ENCODE peak calls at places on chromosomes 5 and 9, in four cellular contexts. P, G, W and L are unnamed samples.

GRCh38 chr9:130041648-130042405 is 1.2 kb downstream of the FNBP1 start:
- DNase-seq in P (peak; percentile 37), G (no peak), W (no peak), L (peak; percentile 22)

GRCh38 chr5:119368238-119368630 is 12.4 kb downstream of the TNFAIP8 start:
- DNase-seq in P (no peak), G (no peak), W (no peak), L (no peak)

GRCh38 chr9:114988962-114989599 is 58.7 kb upstream of the TNFSF8 start:
- DNase-seq in P (no peak), G (no peak), W (no peak), L (no peak)

GRCh38 chr5:89233462-89233861 is 350.5 kb upstream of the MEF2C start:
- DNase-seq in P (no peak), G (no peak), W (no peak), L (no peak)

GRCh38 chr9:21837501-21837900 is 35.1 kb downstream of the MTAP start:
- DNase-seq in P (no peak), G (no peak), W (no peak), L (no peak)

GRCh38 chr9:86763795-86764194 is 183.5 kb downstream of the GAS1 start:
- DNase-seq in P (no peak), G (no peak), W (no peak), L (no peak)

GRCh38 chr5:8241558-8241957 is 372.6 kb downstream of the MTRR start:
- DNase-seq in P (no peak), G (no peak), W (no peak), L (no peak)

GRCh38 chr9:130957451-130958203 is 18.6 kb upstream of the FIBCD1 start:
- DNase-seq in P (no peak), G (no peak), W (peak; percentile 65), L (no peak)

GRCh38 chr5:151829370-151829769 is 57.6 kb downstream of the G3BP1 start:
- DNase-seq in P (no peak), G (no peak), W (no peak), L (no peak)

GRCh38 chr5:88113429-88113828 is 155.2 kb downstream of the TMEM161B start:
- DNase-seq in P (no peak), G (no peak), W (no peak), L (no peak)

GRCh38 chr9:127183814-127184582 is 61.6 kb upstream of the ANGPTL2 start:
- DNase-seq in P (no peak), G (no peak), W (no peak), L (no peak)

GRCh38 chr5:14880688-14881087 is 9.1 kb upstream of the ANKH start:
- DNase-seq in P (no peak), G (peak; percentile 69), W (no peak), L (no peak)

GRCh38 chr5:74041913-74042312 is 415.9 kb downstream of the ARHGEF28 start:
- DNase-seq in P (no peak), G (no peak), W (no peak), L (no peak)

GRCh38 chr9:9004844-9005243 is 1205.3 kb upstream of the DMAC1 start:
- DNase-seq in P (no peak), G (no peak), W (no peak), L (no peak)

GRCh38 chr9:70080481-70081119 is 37.0 kb downstream of the MAMDC2 start:
- DNase-seq in P (no peak), G (peak; percentile 3), W (no peak), L (no peak)

GRCh38 chr9:104009853-104010252 is 84.3 kb upstream of the SMC2 start:
- DNase-seq in P (no peak), G (no peak), W (no peak), L (no peak)

GRCh38 chr5:143759368-143760136 is 52.4 kb upstream of the HMHB1 start:
- DNase-seq in P (no peak), G (no peak), W (no peak), L (no peak)

GRCh38 chr9:749712-750111 is 91.8 kb upstream of the DMRT1 start:
- DNase-seq in P (no peak), G (no peak), W (no peak), L (no peak)

GRCh38 chr9:4301971-4302427 is 2.1 kb upstream of the GLIS3 start:
- DNase-seq in P (no peak), G (no peak), W (no peak), L (no peak)

GRCh38 chr5:40414922-40415321 is 264.8 kb upstream of the PTGER4 start:
- DNase-seq in P (no peak), G (no peak), W (no peak), L (no peak)

GRCh38 chr9:131104016-131104740 is 7.8 kb downstream of the AIF1L start:
- DNase-seq in P (no peak), G (no peak), W (no peak), L (no peak)

DNA sequence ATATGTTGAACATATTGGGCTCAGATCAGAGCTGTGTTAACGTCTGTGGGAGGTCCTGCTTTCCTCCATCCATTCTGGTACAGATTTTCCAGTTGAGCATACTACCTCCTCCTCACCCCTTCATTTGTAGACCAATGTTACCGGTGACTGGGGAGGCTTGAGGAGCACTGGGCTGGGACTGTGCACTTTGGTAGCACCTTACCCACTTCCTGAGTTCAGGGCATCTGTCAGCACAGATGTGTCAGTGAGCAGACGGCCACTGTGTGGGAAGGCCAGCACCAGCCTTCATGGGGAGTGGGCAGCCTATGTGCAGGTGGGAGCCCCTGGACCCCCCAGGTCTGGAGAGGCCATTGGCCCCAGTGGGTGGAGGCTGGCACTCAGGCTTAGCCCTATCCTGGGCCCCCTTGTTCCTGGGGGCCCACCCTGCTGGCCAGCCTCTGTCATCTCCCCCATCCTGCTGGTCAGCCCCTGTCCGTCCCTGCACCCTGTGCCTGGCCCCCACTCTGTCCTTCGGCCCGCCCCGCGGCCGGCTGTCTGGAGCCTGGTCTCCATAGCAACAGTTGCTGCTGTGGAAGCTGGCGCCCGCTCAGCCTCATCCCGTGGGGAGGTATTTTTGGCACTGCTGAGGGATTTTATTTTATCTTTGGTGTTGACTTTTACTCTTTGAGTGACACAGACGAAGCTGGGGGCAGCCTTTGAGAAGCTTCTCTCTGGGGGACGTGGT is 21.3 kb downstream of the WNK2 start:
- DNase-seq in P (no peak), G (peak; percentile 48), W (no peak), L (no peak)
- TF ChIP-seq ELF4 in P (no peak), G (no peak), W (no peak), L (no peak)

GRCh38 chr5:56786346-56786745 is 29.0 kb upstream of the MAP3K1 start:
- DNase-seq in P (no peak), G (no peak), W (no peak), L (no peak)

GRCh38 chr5:56783261-56783660 is 32.1 kb upstream of the MAP3K1 start:
- DNase-seq in P (no peak), G (no peak), W (no peak), L (no peak)
- TF ChIP-seq ELF4 in P (no peak), G (no peak), W (no peak), L (no peak)

GRCh38 chr9:98484218-98484617 is 224.5 kb downstream of the GABBR2 start:
- DNase-seq in P (no peak), G (no peak), W (no peak), L (no peak)
- TF ChIP-seq ELF4 in P (no peak), G (no peak), W (no peak), L (no peak)

GRCh38 chr5:141810702-141811101 is 67.5 kb downstream of the PCDH1 start:
- DNase-seq in P (no peak), G (no peak), W (no peak), L (no peak)

GRCh38 chr5:141808857-141809256 is 69.4 kb downstream of the PCDH1 start:
- DNase-seq in P (no peak), G (no peak), W (no peak), L (no peak)

GRCh38 chr5:141812512-141812911 is 65.7 kb downstream of the PCDH1 start:
- DNase-seq in P (no peak), G (no peak), W (no peak), L (no peak)

GRCh38 chr5:141809697-141810096 is 68.5 kb downstream of the PCDH1 start:
- DNase-seq in P (no peak), G (no peak), W (no peak), L (no peak)

DNA sequence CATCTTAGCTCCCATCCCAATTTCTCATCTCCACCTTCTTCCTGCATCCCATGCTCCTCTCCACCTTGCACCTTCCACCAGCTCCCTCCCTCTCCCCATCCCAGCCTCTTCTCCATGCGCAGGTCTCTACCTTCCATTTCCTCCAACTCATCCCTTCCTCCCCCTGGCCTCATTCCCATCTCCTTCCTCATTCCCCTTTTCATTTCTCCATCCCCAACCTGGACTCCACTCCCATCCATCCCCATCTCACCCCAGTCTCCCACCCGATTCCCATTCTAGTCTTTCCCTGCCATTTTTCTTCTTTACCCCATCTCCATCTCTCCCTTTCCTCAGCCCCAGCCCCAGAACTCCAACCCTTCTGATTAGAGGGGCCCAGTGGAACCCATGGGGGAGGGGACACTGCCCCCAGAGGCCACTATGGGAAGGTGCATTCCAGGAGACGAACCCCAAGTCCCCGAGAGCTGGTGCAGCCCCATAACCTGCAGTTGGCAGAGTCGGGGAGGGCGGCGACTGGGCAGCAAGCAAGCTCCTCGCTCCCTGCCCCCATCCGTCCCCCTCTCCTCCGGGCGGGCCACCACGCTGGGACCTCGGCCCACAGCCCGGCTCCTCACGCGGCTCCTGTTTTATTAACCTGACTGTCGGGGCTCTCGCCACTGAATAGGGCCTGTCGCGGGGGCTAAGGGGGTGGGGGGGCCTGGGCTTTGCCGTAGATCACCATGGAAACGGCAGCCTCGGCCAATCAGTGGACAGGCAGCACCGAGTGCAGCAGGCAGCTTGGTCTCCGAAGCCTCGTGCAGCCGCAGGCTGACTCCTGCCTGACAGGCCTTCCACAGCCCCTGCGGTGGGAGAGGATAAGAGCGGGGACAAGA is 66.7 kb downstream of the PCDH1 start:
- DNase-seq in P (peak; percentile 80), G (peak; percentile 9), W (peak; percentile 71), L (peak; percentile 32)
- TF ChIP-seq ELF4 in P (no peak), G (no peak), W (no peak), L (no peak)

GRCh38 chr5:179147991-179148702 is 88.0 kb downstream of the ZNF354C start:
- DNase-seq in P (no peak), G (no peak), W (no peak), L (no peak)
- TF ChIP-seq ELF4 in P (no peak), G (no peak), W (no peak), L (no peak)